ENCODE peak calls at places on chromosomes 2 and 18, in ten cellular contexts. M is G401; I is endothelial cell; Q is HFFc6; X is stimulated activated CD4-positive, alpha-beta T cell treated with anti-CD3 and anti-CD28 coated beads, Interleukin-2, amount 100 ng/mL, for 24 hours; Y is Daoy; G is adrenal gland; W is NCI-H774; C is endodermal cell; L is heart left ventricle. B is an unnamed sample.

GRCh38 chr2:201643216-201643651 is at the start of gene TMEM237:
- DNase-seq in M (peak), I (peak), Q (no peak), X (peak), Y (peak), G (peak), W (no peak), C (no peak), L (peak), B (peak)

GRCh38 chr2:43226558-43226954 is at the start of gene ZFP36L2:
- DNase-seq in M (peak), I (peak), Q (peak), X (peak), Y (peak), G (peak), W (peak), C (peak), L (peak), B (peak)

GRCh38 chr2:42153944-42154593 is 15.1 kb upstream of the EML4 start:
- DNase-seq in M (no peak), I (no peak), Q (no peak), X (no peak), Y (no peak), G (no peak), W (no peak), C (no peak), L (no peak), B (no peak)

GRCh38 chr2:157257312-157258252 is at the start of gene GALNT5:
- DNase-seq in M (peak), I (peak), Q (peak), X (no peak), Y (peak), G (no peak), W (no peak), C (peak), L (no peak), B (peak)

GRCh38 chr2:230877737-230878598 is 13.2 kb downstream of the ITM2C start:
- DNase-seq in M (no peak), I (no peak), Q (no peak), X (no peak), Y (peak), G (peak), W (no peak), C (peak), L (peak), B (no peak)

GRCh38 chr2:160052524-160052923 is 9.9 kb downstream of the PLA2R1 start:
- DNase-seq in M (peak), I (no peak), Q (no peak), X (no peak), Y (no peak), G (no peak), W (no peak), C (no peak), L (no peak), B (no peak)

GRCh38 chr2:74197049-74197448 is 1.4 kb upstream of the MTHFD2 start:
- DNase-seq in M (no peak), I (no peak), Q (no peak), X (no peak), Y (no peak), G (no peak), W (no peak), C (no peak), L (no peak), B (no peak)

GRCh38 chr18:69953191-69953590 is 5.5 kb upstream of the CD226 start:
- DNase-seq in M (no peak), I (no peak), Q (no peak), X (no peak), Y (no peak), G (no peak), W (no peak), C (no peak), L (no peak), B (no peak)

GRCh38 chr2:17628349-17629261 is 88.1 kb downstream of the VSNL1 start:
- DNase-seq in M (peak), I (no peak), Q (no peak), X (no peak), Y (peak), G (no peak), W (no peak), C (no peak), L (no peak), B (no peak)

GRCh38 chr2:10993001-10993481 is 81.3 kb downstream of the KCNF1 start:
- DNase-seq in M (peak), I (no peak), Q (peak), X (no peak), Y (peak), G (no peak), W (no peak), C (no peak), L (no peak), B (peak)

GRCh38 chr2:33491685-33492084 is 15.2 kb downstream of the RASGRP3 start:
- DNase-seq in M (no peak), I (peak), Q (no peak), X (peak), Y (no peak), G (no peak), W (no peak), C (peak), L (no peak), B (no peak)

GRCh38 chr2:239462671-239463506 is 62.1 kb upstream of the HDAC4 start:
- DNase-seq in M (no peak), I (no peak), Q (no peak), X (no peak), Y (no peak), G (peak), W (no peak), C (peak), L (no peak), B (no peak)

GRCh38 chr2:141438536-141438935 is 692.3 kb downstream of the LRP1B start:
- DNase-seq in M (no peak), I (no peak), Q (no peak), X (no peak), Y (no peak), G (no peak), W (no peak), C (no peak), L (no peak), B (no peak)

GRCh38 chr2:128589681-128590080 is 271.0 kb upstream of the HS6ST1 start:
- DNase-seq in M (no peak), I (no peak), Q (no peak), X (no peak), Y (no peak), G (no peak), W (no peak), C (peak), L (no peak), B (no peak)

GRCh38 chr18:13446581-13447470 is 228.3 kb downstream of the LDLRAD4 start:
- DNase-seq in M (no peak), I (no peak), Q (no peak), X (peak), Y (peak), G (no peak), W (no peak), C (peak), L (peak), B (no peak)

GRCh38 chr2:61045999-61046398 is 19.7 kb upstream of the SANBR start:
- DNase-seq in M (no peak), I (no peak), Q (no peak), X (no peak), Y (no peak), G (no peak), W (no peak), C (no peak), L (no peak), B (no peak)

GRCh38 chr18:801137-801536 is 10.9 kb downstream of the YES1 start:
- DNase-seq in M (no peak), I (no peak), Q (no peak), X (no peak), Y (no peak), G (no peak), W (no peak), C (no peak), L (no peak), B (no peak)

GRCh38 chr2:174846941-174847938 is 83.0 kb upstream of the CHRNA1 start:
- DNase-seq in M (peak), I (no peak), Q (peak), X (no peak), Y (peak), G (peak), W (no peak), C (peak), L (no peak), B (peak)

GRCh38 chr2:119823734-119824334 is 64.1 kb downstream of the PTPN4 start:
- DNase-seq in M (peak), I (peak), Q (peak), X (peak), Y (peak), G (no peak), W (no peak), C (peak), L (no peak), B (no peak)

GRCh38 chr2:11750422-11750821 is 4.0 kb downstream of the LPIN1 start:
- DNase-seq in M (peak), I (no peak), Q (peak), X (no peak), Y (no peak), G (no peak), W (no peak), C (no peak), L (no peak), B (no peak)

GRCh38 chr2:217905395-217905794 is 97.4 kb downstream of the TNS1 start:
- DNase-seq in M (no peak), I (no peak), Q (no peak), X (no peak), Y (no peak), G (no peak), W (no peak), C (no peak), L (no peak), B (no peak)

GRCh38 chr2:35962585-35962984 is 393.0 kb upstream of the CRIM1 start:
- DNase-seq in M (no peak), I (no peak), Q (no peak), X (no peak), Y (no peak), G (no peak), W (no peak), C (no peak), L (no peak), B (no peak)

GRCh38 chr2:28670882-28671281 is 80.7 kb upstream of the PPP1CB start:
- DNase-seq in M (no peak), I (no peak), Q (no peak), X (no peak), Y (no peak), G (no peak), W (no peak), C (no peak), L (no peak), B (no peak)

GRCh38 chr2:149972039-149972438 is 384.5 kb upstream of the MMADHC start:
- DNase-seq in M (peak), I (no peak), Q (no peak), X (no peak), Y (no peak), G (no peak), W (no peak), C (no peak), L (no peak), B (no peak)

GRCh38 chr2:225002656-225003045 is 39.6 kb downstream of the DOCK10 start:
- DNase-seq in M (no peak), I (no peak), Q (no peak), X (no peak), Y (no peak), G (no peak), W (peak), C (no peak), L (no peak), B (peak)

GRCh38 chr2:905091-905832 is 45.4 kb upstream of the SNTG2 start:
- DNase-seq in M (no peak), I (no peak), Q (no peak), X (no peak), Y (no peak), G (no peak), W (no peak), C (peak), L (no peak), B (no peak)

GRCh38 chr2:230130668-230131364 is 62.1 kb upstream of the SLC16A14 start:
- DNase-seq in M (no peak), I (no peak), Q (peak), X (no peak), Y (peak), G (peak), W (no peak), C (peak), L (peak), B (peak)

GRCh38 chr2:55365303-55365702 is 54.4 kb downstream of the CCDC88A start:
- DNase-seq in M (no peak), I (no peak), Q (no peak), X (no peak), Y (no peak), G (no peak), W (no peak), C (no peak), L (no peak), B (no peak)

GRCh38 chr18:59155140-59155539 is 15.5 kb downstream of the SEC11C start:
- DNase-seq in M (no peak), I (no peak), Q (peak), X (no peak), Y (peak), G (no peak), W (no peak), C (no peak), L (no peak), B (peak)

GRCh38 chr18:79951545-79952456 is at the start of gene SLC66A2:
- DNase-seq in M (peak), I (peak), Q (peak), X (peak), Y (peak), G (peak), W (peak), C (peak), L (peak), B (peak)

B was measured in Caki2.